ENCODE peak calls at places on chromosomes 1 and 21, in five cellular contexts. One of them, this sample, is unnamed.

GRCh38 chr1:184622136-184622823 is 132.4 kb downstream of the EDEM3 start:
- DNase-seq in mammary epithelial cell: peak
- DNase-seq in IMR-90: peak
- DNase-seq in neural progenitor cell: no peak
- DNase-seq in hepatocyte: peak
- DNase-seq in this sample: peak

GRCh38 chr1:226987623-226988336 is 47.7 kb downstream of the COQ8A start:
- DNase-seq in hepatocyte: no peak
- DNase-seq in neural progenitor cell: no peak
- DNase-seq in mammary epithelial cell: no peak
- DNase-seq in IMR-90: no peak
- DNase-seq in this sample: no peak

GRCh38 chr1:158028956-158029355 is 35.5 kb downstream of the KIRREL1 start:
- DNase-seq in neural progenitor cell: no peak
- DNase-seq in mammary epithelial cell: peak
- DNase-seq in IMR-90: peak
- DNase-seq in hepatocyte: no peak
- DNase-seq in this sample: peak

GRCh38 chr21:35764077-35764476 is 296.2 kb downstream of the SETD4 start:
- DNase-seq in hepatocyte: no peak
- DNase-seq in mammary epithelial cell: no peak
- DNase-seq in neural progenitor cell: no peak
- DNase-seq in IMR-90: no peak
- DNase-seq in this sample: no peak

GRCh38 chr21:39397651-39398385 is 47.8 kb downstream of the LCA5L start:
- DNase-seq in neural progenitor cell: no peak
- DNase-seq in IMR-90: no peak
- DNase-seq in mammary epithelial cell: peak
- DNase-seq in hepatocyte: no peak
- DNase-seq in this sample: peak

GRCh38 chr1:151653397-151653796 is 41.5 kb downstream of the SNX27 start:
- DNase-seq in hepatocyte: no peak
- DNase-seq in neural progenitor cell: no peak
- DNase-seq in IMR-90: peak
- DNase-seq in mammary epithelial cell: no peak
- DNase-seq in this sample: peak

GRCh38 chr1:92080128-92080985 is at the start of gene BTBD8:
- DNase-seq in mammary epithelial cell: peak
- DNase-seq in neural progenitor cell: peak
- DNase-seq in hepatocyte: peak
- DNase-seq in IMR-90: peak
- DNase-seq in this sample: peak

GRCh38 chr1:59565611-59566410 is 248.9 kb upstream of the HOOK1 start:
- DNase-seq in neural progenitor cell: no peak
- DNase-seq in hepatocyte: peak
- DNase-seq in mammary epithelial cell: no peak
- DNase-seq in IMR-90: peak
- DNase-seq in this sample: peak

GRCh38 chr1:176996455-176997090 is 167.9 kb downstream of the ASTN1 start:
- DNase-seq in mammary epithelial cell: no peak
- DNase-seq in hepatocyte: no peak
- DNase-seq in IMR-90: no peak
- DNase-seq in neural progenitor cell: peak
- DNase-seq in this sample: no peak

GRCh38 chr1:111197598-111198289 is 2.7 kb downstream of the DENND2D start:
- DNase-seq in mammary epithelial cell: no peak
- DNase-seq in IMR-90: peak
- DNase-seq in neural progenitor cell: peak
- DNase-seq in hepatocyte: no peak
- DNase-seq in this sample: peak
- H3K4me2 ChIP-seq in mammary epithelial cell: no peak
- H3K4me2 ChIP-seq in IMR-90: no peak
- H3K4me2 ChIP-seq in neural progenitor cell: no peak
- H3K4me2 ChIP-seq in hepatocyte: no peak
- H3K4me2 ChIP-seq in this sample: no peak

GRCh38 chr1:109622895-109623294 is 3.3 kb downstream of the AMPD2 start:
- DNase-seq in mammary epithelial cell: no peak
- DNase-seq in neural progenitor cell: no peak
- DNase-seq in IMR-90: no peak
- DNase-seq in hepatocyte: no peak
- DNase-seq in this sample: no peak
- H3K4me2 ChIP-seq in mammary epithelial cell: no peak
- H3K4me2 ChIP-seq in neural progenitor cell: no peak
- H3K4me2 ChIP-seq in IMR-90: no peak
- H3K4me2 ChIP-seq in hepatocyte: peak
- H3K4me2 ChIP-seq in this sample: no peak

GRCh38 chr1:21919520-21919919 is 17.6 kb downstream of the HSPG2 start:
- DNase-seq in hepatocyte: no peak
- DNase-seq in mammary epithelial cell: peak
- DNase-seq in neural progenitor cell: no peak
- DNase-seq in IMR-90: peak
- DNase-seq in this sample: peak

GRCh38 chr1:21925334-21925940 is 11.7 kb downstream of the HSPG2 start:
- DNase-seq in hepatocyte: no peak
- DNase-seq in mammary epithelial cell: no peak
- DNase-seq in neural progenitor cell: no peak
- DNase-seq in IMR-90: no peak
- DNase-seq in this sample: no peak

GRCh38 chr1:21924503-21925005 is 12.6 kb downstream of the HSPG2 start:
- DNase-seq in mammary epithelial cell: no peak
- DNase-seq in IMR-90: no peak
- DNase-seq in hepatocyte: peak
- DNase-seq in neural progenitor cell: no peak
- DNase-seq in this sample: no peak

GRCh38 chr1:21921100-21921875 is 15.8 kb downstream of the HSPG2 start:
- DNase-seq in neural progenitor cell: no peak
- DNase-seq in IMR-90: no peak
- DNase-seq in mammary epithelial cell: no peak
- DNase-seq in hepatocyte: peak
- DNase-seq in this sample: no peak

DNA sequence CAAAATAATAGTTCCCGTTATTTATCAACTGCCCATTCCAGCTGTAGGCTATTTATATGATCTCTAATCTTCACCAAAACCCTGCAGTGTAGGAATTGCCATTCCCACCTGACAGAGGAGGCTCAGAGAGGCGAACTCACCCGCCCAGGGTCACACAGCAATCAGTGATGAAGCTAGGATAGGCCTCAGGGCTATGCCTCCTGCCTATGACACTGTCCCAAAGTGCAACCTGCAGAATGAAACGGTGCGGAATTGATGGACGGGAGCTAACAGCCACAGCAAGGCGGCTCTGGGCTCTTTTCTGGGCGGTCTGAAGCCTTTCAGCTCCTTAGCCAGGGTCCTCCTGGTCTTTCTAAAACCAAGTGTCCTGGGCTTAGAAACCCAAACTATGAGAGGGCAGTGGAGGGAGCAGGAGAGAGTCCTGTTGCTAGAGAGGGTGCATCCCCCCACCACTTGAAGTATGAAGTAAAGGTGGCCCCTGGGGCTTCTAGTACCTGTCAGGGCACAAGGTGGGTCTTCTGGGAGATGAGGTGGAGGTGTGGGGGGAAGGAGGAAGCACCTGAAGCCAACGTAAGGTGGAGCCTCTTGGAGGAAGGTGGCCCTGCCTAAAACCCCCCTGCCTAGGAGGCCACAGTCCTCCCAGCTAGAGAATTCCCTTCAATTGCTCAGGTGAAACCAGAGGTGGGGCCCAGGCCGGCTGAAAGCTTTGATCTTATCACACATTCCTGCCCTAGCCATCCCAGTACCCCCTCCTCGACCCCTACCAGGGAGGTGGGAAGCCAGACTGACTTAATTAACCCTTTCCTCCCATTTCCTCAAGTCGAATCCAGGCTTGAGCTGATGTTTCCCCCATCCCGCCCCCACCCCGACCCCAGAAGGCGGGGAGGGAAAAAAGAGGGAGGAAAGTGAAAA is 14.8 kb downstream of the HSPG2 start:
- DNase-seq in neural progenitor cell: no peak
- DNase-seq in IMR-90: no peak
- DNase-seq in mammary epithelial cell: no peak
- DNase-seq in hepatocyte: peak
- DNase-seq in this sample: no peak
- H3K4me2 ChIP-seq in neural progenitor cell: peak
- H3K4me2 ChIP-seq in IMR-90: no peak
- H3K4me2 ChIP-seq in mammary epithelial cell: no peak
- H3K4me2 ChIP-seq in hepatocyte: peak
- H3K4me2 ChIP-seq in this sample: no peak

GRCh38 chr1:231817813-231818212 is 191.2 kb downstream of the DISC1 start:
- DNase-seq in hepatocyte: no peak
- DNase-seq in IMR-90: peak
- DNase-seq in neural progenitor cell: no peak
- DNase-seq in mammary epithelial cell: no peak
- DNase-seq in this sample: peak
- H3K4me2 ChIP-seq in hepatocyte: no peak
- H3K4me2 ChIP-seq in IMR-90: no peak
- H3K4me2 ChIP-seq in neural progenitor cell: no peak
- H3K4me2 ChIP-seq in mammary epithelial cell: no peak
- H3K4me2 ChIP-seq in this sample: no peak

DNA sequence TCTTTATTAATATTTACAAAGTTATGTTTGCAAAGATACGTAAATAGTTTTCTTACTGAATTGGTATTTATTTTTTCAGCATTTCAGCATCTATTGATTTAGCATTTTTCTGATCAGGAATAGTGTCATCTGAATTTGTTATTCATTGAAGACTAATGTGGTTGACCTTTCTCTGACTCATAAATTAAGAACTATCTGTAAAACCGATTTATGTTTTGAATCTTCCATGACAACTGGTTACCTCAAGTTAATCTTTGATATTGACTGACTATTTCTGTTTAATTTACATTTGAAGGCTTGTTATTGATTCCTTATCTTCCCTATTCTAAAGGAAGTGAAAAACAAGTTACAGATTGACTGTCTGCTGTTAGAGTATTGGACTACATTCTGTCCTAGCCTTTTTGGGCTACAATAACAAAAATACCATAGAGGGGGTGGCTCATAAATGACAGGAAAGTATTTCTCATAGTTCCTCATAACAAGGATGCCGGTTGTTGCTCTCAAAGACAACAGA is 1131.4 kb downstream of the PLA2G4A start:
- DNase-seq in hepatocyte: no peak
- DNase-seq in mammary epithelial cell: no peak
- DNase-seq in IMR-90: no peak
- DNase-seq in neural progenitor cell: no peak
- DNase-seq in this sample: no peak
- H3K4me2 ChIP-seq in hepatocyte: no peak
- H3K4me2 ChIP-seq in mammary epithelial cell: no peak
- H3K4me2 ChIP-seq in IMR-90: no peak
- H3K4me2 ChIP-seq in neural progenitor cell: no peak
- H3K4me2 ChIP-seq in this sample: no peak